ENCODE peak calls at places on chromosome 21, in eight cellular contexts. P, O, X, D, J, U, Y and F are unnamed samples. For H3K27me3, the result is how much of the 10 kb centered on the place peaks cover.

GRCh38 chr21:46040707-46041106 is 57.2 kb upstream of the COL6A2 start:
- DNase-seq in P (no peak), O (no peak), X (no peak), D (no peak), J (no peak), U (no peak), Y (no peak), F (no peak)

GRCh38 chr21:19853061-19853460 is 1145.1 kb upstream of the NCAM2 start:
- DNase-seq in P (no peak), O (no peak), X (no peak), D (no peak), J (no peak), U (no peak), Y (no peak), F (no peak)

GRCh38 chr21:46154955-46155513 is 345 bp downstream of the FTCD start:
- DNase-seq in P (peak), O (peak), X (no peak), D (no peak), J (peak), U (no peak), Y (peak), F (peak)

GRCh38 chr21:15367061-15367626 is 302.3 kb upstream of the NRIP1 start:
- DNase-seq in P (peak), O (no peak), X (no peak), D (no peak), J (no peak), U (no peak), Y (no peak), F (peak)

GRCh38 chr21:33208534-33208933 is 21.2 kb upstream of the IFNAR2 start:
- DNase-seq in P (no peak), O (no peak), X (no peak), D (no peak), J (no peak), U (no peak), Y (no peak), F (no peak)

GRCh38 chr21:16116798-16117197 is 387.0 kb downstream of the USP25 start:
- DNase-seq in P (no peak), O (no peak), X (no peak), D (no peak), J (no peak), U (no peak), Y (no peak), F (no peak)

GRCh38 chr21:33124879-33125278 is 54.9 kb downstream of the OLIG1 start:
- DNase-seq in P (no peak), O (no peak), X (no peak), D (no peak), J (no peak), U (no peak), Y (no peak), F (no peak)

GRCh38 chr21:27192286-27192685 is 225.4 kb upstream of the ADAMTS5 start:
- DNase-seq in P (no peak), O (no peak), X (no peak), D (no peak), J (no peak), U (no peak), Y (no peak), F (no peak)

GRCh38 chr21:36640260-36641244 is 58.4 kb upstream of the SIM2 start:
- DNase-seq in P (peak), O (no peak), X (no peak), D (no peak), J (no peak), U (no peak), Y (no peak), F (peak)

GRCh38 chr21:39238275-39238674 is 55.0 kb upstream of the PSMG1 start:
- DNase-seq in P (no peak), O (no peak), X (no peak), D (no peak), J (no peak), U (no peak), Y (no peak), F (no peak)

GRCh38 chr21:44837537-44837936 is 19.7 kb upstream of the SUMO3 start:
- DNase-seq in P (no peak), O (no peak), X (no peak), D (no peak), J (no peak), U (no peak), Y (no peak), F (no peak)

GRCh38 chr21:44836666-44837471 is 19.0 kb upstream of the SUMO3 start:
- DNase-seq in P (no peak), O (no peak), X (peak), D (no peak), J (no peak), U (peak), Y (no peak), F (peak)

GRCh38 chr21:44838951-44839350 is 21.1 kb upstream of the SUMO3 start:
- DNase-seq in P (no peak), O (no peak), X (no peak), D (no peak), J (no peak), U (no peak), Y (no peak), F (no peak)

GRCh38 chr21:44836349-44836665 is 18.4 kb upstream of the SUMO3 start:
- DNase-seq in P (no peak), O (no peak), X (no peak), D (no peak), J (no peak), U (no peak), Y (no peak), F (no peak)

GRCh38 chr21:44838038-44838895 is 20.4 kb upstream of the SUMO3 start:
- DNase-seq in P (no peak), O (no peak), X (no peak), D (no peak), J (no peak), U (no peak), Y (no peak), F (no peak)
- H3K27me3 ChIP-seq in P (under half), O (under half), X (under half), D (under half), J (under half), U (under half), Y (under half), F (under half)

DNA sequence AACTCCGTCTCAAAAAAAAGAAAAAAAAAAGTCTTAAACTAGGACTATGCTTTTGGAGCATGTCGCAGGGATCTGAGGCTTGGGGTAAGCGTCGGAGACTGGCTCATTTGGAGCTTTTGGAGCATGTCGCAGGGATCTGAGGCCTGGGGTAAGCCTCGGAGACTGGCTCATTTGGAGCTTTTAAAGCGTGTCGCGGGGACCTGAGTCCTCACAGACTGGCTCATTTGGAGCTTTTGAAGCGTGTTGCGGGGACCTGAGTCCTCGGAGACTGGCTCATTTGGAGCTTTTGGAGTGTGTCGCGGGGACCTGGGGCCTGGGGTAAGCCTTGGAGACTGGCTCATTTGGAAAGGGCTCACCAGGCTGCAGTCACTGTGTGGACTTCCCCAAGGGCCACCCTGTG is 13.6 kb upstream of the TSPEAR start:
- DNase-seq in P (peak), O (no peak), X (no peak), D (no peak), J (no peak), U (no peak), Y (no peak), F (no peak)
- H3K27me3 ChIP-seq in P (under half), O (half or more), X (half or more), D (under half), J (half or more), U (under half), Y (under half), F (under half)

GRCh38 chr21:44711327-44712202 is at the start of gene TSPEAR:
- DNase-seq in P (peak), O (no peak), X (no peak), D (no peak), J (peak), U (no peak), Y (peak), F (peak)

GRCh38 chr21:44709426-44710293 is 1.7 kb downstream of the TSPEAR start:
- DNase-seq in P (peak), O (no peak), X (no peak), D (no peak), J (no peak), U (peak), Y (no peak), F (peak)

GRCh38 chr21:44708866-44709425 is 2.4 kb downstream of the TSPEAR start:
- DNase-seq in P (no peak), O (no peak), X (no peak), D (no peak), J (no peak), U (no peak), Y (no peak), F (peak)

GRCh38 chr21:44710756-44711326 is 531 bp downstream of the TSPEAR start:
- DNase-seq in P (peak), O (no peak), X (no peak), D (no peak), J (peak), U (peak), Y (no peak), F (peak)

DNA sequence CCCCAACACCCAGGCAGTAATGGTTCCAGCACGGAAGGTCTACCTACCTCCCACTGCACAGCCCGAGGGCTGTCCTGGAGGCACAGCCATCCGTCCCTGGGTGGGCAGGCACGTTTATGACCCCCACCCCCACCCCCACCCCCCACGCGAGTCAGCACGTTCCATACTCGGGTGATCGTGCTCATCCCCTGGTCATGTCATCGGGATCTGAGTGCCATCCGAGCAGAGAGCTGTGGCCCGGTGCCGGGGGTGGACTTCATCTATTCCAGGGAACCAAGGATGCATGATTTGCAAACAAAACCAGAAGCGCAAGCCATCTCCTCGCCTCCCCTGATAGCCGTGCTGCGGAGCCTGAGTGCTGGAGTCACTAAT is 1.1 kb downstream of the TSPEAR start:
- DNase-seq in P (peak), O (no peak), X (no peak), D (no peak), J (no peak), U (no peak), Y (no peak), F (peak)
- H3K27me3 ChIP-seq in P (half or more), O (half or more), X (half or more), D (under half), J (half or more), U (under half), Y (under half), F (half or more)

GRCh38 chr21:40652436-40652835 is 194.5 kb downstream of the DSCAM start:
- DNase-seq in P (no peak), O (no peak), X (no peak), D (no peak), J (no peak), U (no peak), Y (no peak), F (no peak)
- H3K27me3 ChIP-seq in P (under half), O (under half), X (under half), D (under half), J (under half), U (under half), Y (under half), F (under half)

GRCh38 chr21:42572906-42573495 is 59.3 kb downstream of the SLC37A1 start:
- DNase-seq in P (no peak), O (peak), X (no peak), D (no peak), J (peak), U (no peak), Y (no peak), F (no peak)
- H3K27me3 ChIP-seq in P (under half), O (under half), X (under half), D (under half), J (under half), U (under half), Y (under half), F (under half)

GRCh38 chr21:42663200-42663483 is 9.7 kb downstream of the PDE9A start:
- DNase-seq in P (no peak), O (no peak), X (no peak), D (no peak), J (no peak), U (no peak), Y (no peak), F (no peak)
- H3K27me3 ChIP-seq in P (under half), O (under half), X (under half), D (under half), J (under half), U (under half), Y (under half), F (under half)

DNA sequence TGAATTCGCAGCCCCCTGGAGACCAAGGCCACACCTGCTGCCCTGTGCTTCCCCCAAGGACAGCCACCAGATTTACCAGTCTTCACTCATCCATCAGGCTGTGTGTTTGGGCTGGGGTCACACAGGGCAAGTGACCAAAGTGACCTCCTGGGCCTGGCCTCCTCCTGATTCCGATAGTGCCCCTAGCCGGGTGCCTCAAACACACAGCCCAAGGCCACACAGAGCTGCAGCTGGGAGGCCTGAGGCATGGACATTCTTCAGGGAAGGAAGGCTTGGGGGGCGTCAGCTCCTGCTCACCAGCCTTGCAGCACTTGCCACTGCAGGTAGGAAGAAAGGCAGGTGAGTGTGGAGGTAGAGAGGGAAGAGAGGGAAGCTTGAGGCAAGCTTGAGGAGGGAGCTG is 181.3 kb downstream of the RUNX1 start:
- DNase-seq in P (no peak), O (no peak), X (no peak), D (no peak), J (no peak), U (no peak), Y (no peak), F (no peak)
- H3K27me3 ChIP-seq in P (under half), O (under half), X (under half), D (under half), J (under half), U (under half), Y (under half), F (under half)